ENCODE peak calls at places on chromosomes 11 and 22, in eight cellular contexts. Z, S, T, N, R, M, P and J are unnamed samples.

GRCh38 chr11:28195449-28195848 is 87.3 kb downstream of the METTL15 start:
- DNase-seq in R (no peak), N (no peak), P (no peak), Z (no peak), T (no peak), S (no peak), M (no peak), J (no peak)

GRCh38 chr22:26321469-26321913 is 107.6 kb upstream of the ASPHD2 start:
- DNase-seq in S (no peak), N (peak), T (no peak), R (peak), P (peak), M (no peak), Z (peak), J (peak)

GRCh38 chr22:17787159-17788022 is 13.1 kb upstream of the BID start:
- DNase-seq in S (no peak), T (no peak), N (no peak), P (no peak), R (no peak), Z (no peak), M (no peak), J (no peak)

GRCh38 chr11:67271548-67272284 is 5.4 kb downstream of the GRK2 start:
- DNase-seq in P (no peak), S (peak), M (no peak), N (peak), Z (no peak), R (peak), T (peak), J (no peak)

GRCh38 chr11:44604171-44604581 is 38.7 kb downstream of the CD82 start:
- DNase-seq in N (no peak), S (no peak), P (no peak), Z (no peak), R (no peak), T (no peak), M (no peak), J (no peak)

GRCh38 chr11:120539681-120540369 is 28.3 kb downstream of the GRIK4 start:
- DNase-seq in P (peak), S (no peak), T (no peak), N (no peak), R (no peak), Z (no peak), M (no peak), J (no peak)

GRCh38 chr11:67640021-67640757 is 626 bp upstream of the TBX10 start:
- DNase-seq in T (peak), N (no peak), S (peak), M (peak), Z (no peak), R (peak), P (no peak), J (no peak)

GRCh38 chr22:23786752-23787599 is at the start of gene SMARCB1:
- DNase-seq in P (peak), Z (peak), N (peak), R (peak), M (peak), S (peak), T (peak), J (peak)

GRCh38 chr11:36500315-36500721 is 9.8 kb downstream of the TRAF6 start:
- DNase-seq in N (peak), T (no peak), M (peak), S (no peak), P (peak), Z (no peak), R (no peak), J (peak)

GRCh38 chr11:1845095-1845429 is 6.3 kb downstream of the TNNI2 start:
- DNase-seq in S (no peak), T (no peak), Z (no peak), N (no peak), P (no peak), R (no peak), M (no peak), J (no peak)

GRCh38 chr22:41683616-41684015 is 5.1 kb downstream of the SNU13 start:
- DNase-seq in M (no peak), N (no peak), S (no peak), P (no peak), Z (no peak), T (no peak), R (no peak), J (no peak)

GRCh38 chr22:21951931-21952465 is 650 bp downstream of the PPM1F start:
- DNase-seq in R (peak), N (no peak), M (no peak), T (no peak), Z (peak), S (peak), P (no peak), J (no peak)

GRCh38 chr22:48449466-48450187 is 1378.0 kb downstream of the BRD1 start:
- DNase-seq in R (no peak), N (no peak), P (no peak), M (no peak), T (peak), Z (no peak), S (peak), J (no peak)

DNA sequence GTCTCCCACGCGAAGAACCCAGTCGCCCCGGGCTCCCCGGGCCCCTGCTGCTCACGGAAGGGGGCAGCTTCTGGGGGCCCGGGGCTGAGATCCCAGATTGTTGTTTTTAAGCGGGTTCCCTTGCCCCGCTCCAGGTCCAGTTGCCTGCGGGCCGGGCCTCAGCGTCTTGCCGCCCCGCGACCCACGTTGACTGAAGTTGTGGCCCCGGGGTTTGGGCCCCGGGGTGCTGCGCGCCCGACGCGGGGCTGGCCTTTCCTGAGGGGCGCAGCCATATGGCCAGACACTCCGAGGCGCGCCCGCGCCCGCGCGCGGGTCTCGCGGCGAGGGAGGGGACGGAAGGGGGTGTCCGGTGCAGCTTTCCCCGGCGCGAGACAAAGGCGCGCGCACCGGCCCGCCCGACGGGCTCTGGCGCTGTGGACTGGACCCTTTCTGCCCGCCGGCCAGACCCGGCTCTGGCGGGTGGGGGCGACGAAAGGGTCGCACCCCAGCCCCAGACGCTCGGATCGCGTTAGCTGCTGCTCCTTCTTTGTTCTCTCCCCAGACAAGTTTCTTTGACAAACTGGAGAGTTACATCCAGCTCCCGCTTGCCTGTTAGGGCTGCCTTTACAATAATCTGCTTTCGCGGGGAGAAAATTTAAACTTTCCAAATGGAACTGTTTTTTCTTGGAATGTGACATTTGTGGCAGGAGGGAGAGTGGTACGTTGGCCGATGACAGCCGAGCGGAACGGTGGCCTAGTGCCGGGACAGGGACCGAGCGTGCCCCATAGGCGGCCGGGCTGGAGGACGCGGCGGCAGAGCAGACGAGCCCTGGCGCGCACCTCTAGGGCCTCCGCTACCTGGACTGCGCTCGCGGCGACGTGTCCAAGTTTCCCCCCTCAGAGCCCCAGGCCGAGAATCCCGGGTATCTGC is 701 bp downstream of the AMOTL1 start:
- DNase-seq in M (no peak), N (peak), Z (peak), P (no peak), T (peak), S (peak), R (peak), J (no peak)
- H3K4me3 ChIP-seq in M (peak), N (peak), Z (peak), P (peak), T (peak), S (peak), R (peak), J (peak)

GRCh38 chr11:119324124-119324665 is 7.3 kb upstream of the MCAM start:
- DNase-seq in Z (no peak), N (no peak), T (no peak), S (no peak), M (no peak), R (no peak), P (no peak), J (no peak)

GRCh38 chr11:119322921-119323531 is 6.1 kb upstream of the MCAM start:
- DNase-seq in M (no peak), Z (no peak), T (no peak), R (no peak), N (no peak), S (no peak), P (no peak), J (no peak)

GRCh38 chr11:119320593-119321524 is 3.9 kb upstream of the MCAM start:
- DNase-seq in T (peak), M (no peak), P (no peak), Z (peak), S (peak), R (peak), N (peak), J (no peak)

GRCh38 chr11:119323532-119324033 is 6.7 kb upstream of the MCAM start:
- DNase-seq in M (no peak), Z (peak), R (peak), T (no peak), N (peak), S (no peak), P (no peak), J (no peak)

GRCh38 chr11:119322360-119322739 is 5.4 kb upstream of the MCAM start:
- DNase-seq in R (no peak), N (no peak), S (no peak), T (no peak), P (no peak), M (no peak), Z (no peak), J (no peak)
- H3K4me3 ChIP-seq in R (no peak), N (peak), S (no peak), T (no peak), P (no peak), M (peak), Z (peak), J (no peak)

DNA sequence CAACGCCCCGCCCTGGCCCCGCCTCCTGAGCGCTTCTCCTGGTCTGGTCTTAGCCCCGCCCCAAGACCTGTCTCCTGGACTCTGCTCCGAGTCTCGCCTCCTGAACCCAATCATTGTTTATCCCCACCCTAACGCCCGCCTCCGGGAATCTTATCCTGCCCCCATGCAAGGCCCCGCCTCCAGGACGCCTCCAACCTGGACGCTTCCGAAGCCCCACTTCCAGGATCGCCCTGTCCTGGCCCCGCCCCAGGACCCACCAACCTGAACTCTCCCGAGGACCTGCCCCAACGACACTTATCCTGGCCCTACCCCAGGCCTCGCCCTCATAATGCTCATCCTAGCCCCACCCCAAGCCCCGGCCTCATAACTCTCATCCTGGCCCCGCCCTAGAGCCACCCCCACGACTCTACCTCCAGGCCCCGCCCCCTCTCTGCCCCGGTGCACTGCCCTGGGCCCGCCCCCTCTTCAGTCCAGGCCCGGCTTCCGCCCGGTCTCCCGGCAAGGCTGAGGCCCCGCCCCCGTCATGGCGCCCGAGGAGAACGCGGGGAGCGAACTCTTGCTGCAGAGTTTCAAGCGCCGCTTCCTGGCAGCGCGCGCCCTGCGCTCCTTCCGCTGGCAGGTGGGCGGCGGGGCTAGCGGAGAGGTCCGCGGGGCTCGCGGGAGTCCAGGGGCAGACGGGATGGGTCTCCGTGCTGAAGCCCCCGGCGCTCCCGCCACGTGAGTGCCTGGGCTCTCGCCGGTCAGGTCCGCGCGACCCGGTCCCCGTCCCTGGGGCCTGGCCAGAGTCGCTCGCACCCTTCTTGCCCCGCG is 45.8 kb upstream of the DEFB108B start:
- DNase-seq in Z (peak), P (peak), S (peak), M (peak), T (peak), N (peak), R (peak), J (peak)
- H3K4me3 ChIP-seq in Z (peak), P (peak), S (peak), M (peak), T (peak), N (peak), R (peak), J (peak)

DNA sequence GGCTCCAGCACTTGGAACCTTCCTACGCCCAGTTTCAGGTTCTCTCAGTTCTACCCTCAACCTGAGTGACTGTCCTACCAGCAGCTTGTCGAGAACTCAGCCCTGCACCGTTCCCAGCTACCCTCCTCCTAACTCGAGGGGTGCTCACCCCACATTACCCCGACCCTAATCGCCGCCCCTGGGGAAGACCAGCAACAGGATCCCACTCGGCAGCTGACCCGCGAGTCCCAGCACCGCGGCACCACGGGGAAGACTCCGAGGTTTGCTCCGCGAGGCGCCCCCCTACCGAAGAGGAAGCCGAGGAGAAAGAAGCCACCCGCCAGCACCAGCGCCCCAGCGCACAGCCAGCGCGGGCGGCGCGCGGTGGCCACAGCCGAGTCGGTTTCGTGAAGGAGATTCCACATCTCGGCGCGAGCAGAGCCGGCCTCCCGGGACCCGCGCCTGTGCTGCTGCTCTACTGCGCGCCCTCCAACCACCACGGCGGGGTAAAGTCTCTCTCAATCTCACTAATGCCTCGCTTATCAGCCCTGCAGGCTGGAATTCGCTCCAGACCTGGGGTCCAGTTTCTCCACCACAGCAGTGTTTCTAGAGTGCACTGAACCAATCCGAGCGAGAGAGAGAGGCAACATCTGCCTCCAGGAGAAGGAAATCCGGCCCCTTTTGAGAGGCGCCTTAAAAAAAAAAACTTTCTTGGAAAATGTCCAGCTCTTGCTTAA is at the start of gene FOLH1:
- DNase-seq in M (peak), Z (peak), R (peak), N (no peak), T (peak), P (no peak), S (peak), J (no peak)
- H3K4me3 ChIP-seq in M (peak), Z (peak), R (peak), N (peak), T (peak), P (no peak), S (peak), J (no peak)